ENCODE peak calls at places on chromosomes 3 and 15, in seven cellular contexts. V is cardiac muscle cell, N is dorsolateral prefrontal cortex, X is tibial artery, I is epithelial cell of esophagus, E is fibroblast of lung, J is AG04450. G is an unnamed sample.

GRCh38 chr3:166785851-166786250 is 594.2 kb downstream of the ZBBX start:
- DNase-seq in V (no peak), N (no peak), X (no peak), I (peak; percentile 57), E (no peak), J (no peak), G (no peak)

GRCh38 chr3:57803647-57804081 is 47.6 kb downstream of the SLMAP start:
- DNase-seq in V (no peak), N (no peak), X (peak; percentile 25), I (peak; percentile 97), E (peak; percentile 94), J (peak; percentile 78), G (peak; percentile 90)

GRCh38 chr15:89451846-89452245 is 44.5 kb downstream of the RHCG start:
- DNase-seq in V (no peak), N (no peak), X (no peak), I (no peak), E (no peak), J (no peak), G (no peak)

GRCh38 chr15:97259943-97260342 is 700.6 kb upstream of the ARRDC4 start:
- DNase-seq in V (no peak), N (no peak), X (no peak), I (no peak), E (no peak), J (no peak), G (no peak)

GRCh38 chr3:63625161-63625560 is 27.3 kb upstream of the SNTN start:
- DNase-seq in V (peak; percentile 59), N (no peak), X (no peak), I (peak; percentile 89), E (peak; percentile 68), J (peak; percentile 63), G (peak; percentile 47)

GRCh38 chr3:197680955-197681521 is 55.7 kb downstream of the RUBCN start:
- DNase-seq in V (no peak), N (no peak), X (no peak), I (no peak), E (no peak), J (no peak), G (no peak)

GRCh38 chr15:29024681-29025080 is 138.9 kb downstream of the APBA2 start:
- DNase-seq in V (no peak), N (no peak), X (no peak), I (no peak), E (no peak), J (no peak), G (no peak)

GRCh38 chr15:67181221-67181639 is 73.2 kb downstream of the AAGAB start:
- DNase-seq in V (no peak), N (no peak), X (peak; percentile 15), I (no peak), E (no peak), J (no peak), G (no peak)

GRCh38 chr3:71227344-71227743 is 356.2 kb downstream of the FOXP1 start:
- DNase-seq in V (no peak), N (no peak), X (no peak), I (no peak), E (no peak), J (no peak), G (no peak)

GRCh38 chr3:177792363-177793030 is 595.2 kb upstream of the TBL1XR1 start:
- DNase-seq in V (no peak), N (no peak), X (no peak), I (no peak), E (no peak), J (no peak), G (no peak)

GRCh38 chr15:39102431-39102830 is 478.4 kb upstream of the THBS1 start:
- DNase-seq in V (no peak), N (no peak), X (no peak), I (no peak), E (no peak), J (no peak), G (no peak)
- H3K4me3 ChIP-seq in V (no peak overlapping the region), N (no peak overlapping the region), X (no peak overlapping the region), I (no peak overlapping the region), E (no peak overlapping the region), J (no peak overlapping the region), G (no peak overlapping the region)

DNA sequence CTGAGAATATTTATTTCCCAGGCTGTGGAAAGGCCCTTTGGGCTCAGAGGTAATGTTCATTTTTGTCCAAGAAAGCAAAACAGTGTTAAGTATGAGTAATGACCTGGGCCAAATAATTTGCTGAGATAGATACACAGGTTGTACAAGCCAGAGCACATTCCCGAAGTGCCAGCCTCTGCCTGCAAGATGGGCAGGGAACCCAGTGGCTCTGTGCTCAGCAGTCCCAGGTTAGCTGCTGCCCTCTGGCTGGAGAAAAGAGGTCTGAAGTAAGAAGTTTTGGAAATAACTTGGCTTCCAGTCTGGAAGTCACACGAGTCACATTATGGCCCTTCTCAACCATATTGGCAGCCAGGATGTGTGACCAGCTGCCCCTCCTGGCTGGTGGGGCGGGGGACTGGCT is 20.2 kb downstream of the MYZAP start:
- DNase-seq in V (peak; percentile 39), N (no peak), X (peak; percentile 42), I (peak; percentile 97), E (peak; percentile 40), J (no peak), G (peak; percentile 32)
- TF ChIP-seq CTCF in V (peak; percentile 14), N (peak; percentile 44), X (peak; percentile 19), I (peak; percentile 85), E (no peak), J (no peak), G (peak; percentile 46)

GRCh38 chr15:75130597-75131268 is 70.9 kb upstream of the C15orf39 start:
- DNase-seq in V (no peak), N (no peak), X (no peak), I (no peak), E (no peak), J (no peak), G (no peak)
- H3K4me3 ChIP-seq in V (no peak overlapping the region), N (no peak overlapping the region), X (no peak overlapping the region), I (no peak overlapping the region), E (no peak overlapping the region), J (no peak overlapping the region), G (no peak overlapping the region)

GRCh38 chr3:12286927-12287726 is 1.7 kb upstream of the PPARG start:
- DNase-seq in V (peak; percentile 9), N (no peak), X (no peak), I (no peak), E (peak; percentile 40), J (no peak), G (no peak)
- TF ChIP-seq CTCF in V (no peak), N (no peak), X (no peak), I (no peak), E (no peak), J (peak; percentile 21), G (no peak)

GRCh38 chr3:48927928-48928327 is 9.3 kb downstream of the ARIH2 start:
- DNase-seq in V (no peak), N (no peak), X (no peak), I (peak; percentile 19), E (no peak), J (no peak), G (peak; percentile 67)

GRCh38 chr3:48931944-48932580 is 13.4 kb downstream of the ARIH2 start:
- DNase-seq in V (no peak), N (no peak), X (no peak), I (no peak), E (no peak), J (no peak), G (no peak)

GRCh38 chr3:48928679-48929078 is 10.0 kb downstream of the ARIH2 start:
- DNase-seq in V (no peak), N (no peak), X (no peak), I (no peak), E (no peak), J (no peak), G (no peak)

GRCh38 chr3:48930590-48930989 is 11.9 kb downstream of the ARIH2 start:
- DNase-seq in V (no peak), N (no peak), X (no peak), I (no peak), E (peak; percentile 34), J (no peak), G (no peak)

DNA sequence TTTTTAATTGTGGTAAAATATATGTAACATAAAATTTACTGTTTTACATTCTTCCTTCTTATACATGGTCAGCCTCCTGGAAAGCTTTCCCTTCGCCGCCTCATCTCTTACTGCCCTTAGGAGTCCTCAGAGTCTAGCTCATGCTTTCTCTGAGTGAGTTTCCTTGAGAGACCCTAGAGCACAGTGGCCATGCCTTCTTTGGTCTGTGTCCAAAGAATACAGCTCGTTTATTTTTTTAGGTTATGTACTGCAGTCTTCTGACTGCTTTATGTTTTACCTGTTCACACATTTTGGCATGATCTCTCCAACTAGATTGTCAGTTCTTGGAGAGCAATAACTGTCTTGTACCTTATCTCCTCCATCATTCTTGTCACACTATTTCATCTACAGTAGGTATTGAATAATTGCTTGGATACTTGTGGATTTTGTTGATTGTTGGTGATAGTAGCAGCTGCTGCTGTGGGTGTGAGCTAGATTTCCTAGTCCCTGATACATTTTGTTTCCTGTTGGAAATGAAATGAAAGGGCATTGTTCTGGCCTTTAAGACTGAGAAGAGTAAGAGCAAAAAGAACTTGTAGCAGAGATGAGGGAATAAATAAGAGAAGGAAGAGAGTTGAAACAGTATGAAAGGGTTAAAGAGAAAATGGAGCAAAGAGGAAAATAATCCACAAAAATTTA is 10.9 kb downstream of the ARIH2 start:
- DNase-seq in V (no peak), N (no peak), X (no peak), I (no peak), E (no peak), J (no peak), G (no peak)
- H3K4me3 ChIP-seq in V (no peak overlapping the region), N (no peak overlapping the region), X (no peak overlapping the region), I (no peak overlapping the region), E (no peak overlapping the region), J (no peak overlapping the region), G (no peak overlapping the region)

GRCh38 chr3:195260286-195260905 is 10.6 kb downstream of the XXYLT1 start:
- DNase-seq in V (peak; percentile 25), N (peak; percentile 19), X (peak; percentile 46), I (no peak), E (no peak), J (no peak), G (no peak)
- TF ChIP-seq CTCF in V (no peak), N (no peak), X (no peak), I (peak; percentile 2), E (peak; percentile 12), J (no peak), G (no peak)

DNA sequence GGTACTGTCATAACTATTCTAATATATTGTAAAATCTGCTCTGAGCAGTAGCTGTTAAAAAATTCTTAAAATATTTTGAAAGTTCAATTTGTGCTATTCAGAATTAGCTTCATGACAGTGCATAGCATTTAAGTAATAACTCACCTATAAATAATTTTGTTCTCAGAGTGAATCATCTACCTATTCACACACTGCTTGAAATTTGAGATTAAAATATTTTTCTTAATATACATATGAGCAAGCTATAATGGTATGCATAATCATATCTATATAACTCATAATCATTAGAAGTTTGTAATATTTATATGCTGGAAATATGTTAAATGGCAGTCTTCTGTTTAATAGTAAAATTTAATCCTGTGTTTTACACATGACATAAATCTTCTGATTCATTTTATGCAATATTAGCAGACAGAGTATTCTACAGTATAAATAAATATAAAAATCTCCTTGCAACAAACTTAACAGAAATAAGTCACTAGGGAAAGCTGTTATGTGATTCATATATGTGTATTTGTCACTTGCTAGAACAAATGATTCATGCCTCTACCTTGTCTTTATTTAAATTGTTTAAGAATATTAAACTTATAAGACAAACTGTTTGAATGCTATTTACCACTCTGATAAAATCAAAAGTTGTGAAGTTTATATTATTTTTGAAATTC is 710.8 kb downstream of the PLOD2 start:
- DNase-seq in V (no peak), N (no peak), X (no peak), I (peak; percentile 26), E (peak; percentile 22), J (no peak), G (no peak)
- H3K4me3 ChIP-seq in V (no peak overlapping the region), N (no peak overlapping the region), X (no peak overlapping the region), I (no peak overlapping the region), E (no peak overlapping the region), J (no peak overlapping the region), G (no peak overlapping the region)

G was measured in fibroblast of villous mesenchyme.